ENCODE peak calls at places on chromosome 19, in six cellular contexts. H, F, M, L, O and V are unnamed samples.

GRCh38 chr19:21707065-21707464 is 60.3 kb downstream of the ZNF100 start:
- DNase-seq in O (no peak), M (no peak), H (no peak), F (no peak), L (no peak), V (no peak)

GRCh38 chr19:10408511-10409291 is 5.4 kb upstream of the CDC37 start:
- DNase-seq in L (no peak), O (no peak), M (no peak), H (no peak), F (no peak), V (peak; percentile 97)

GRCh38 chr19:49415810-49416200 is 7.4 kb downstream of the PTH2 start:
- DNase-seq in H (no peak), O (no peak), L (no peak), F (no peak), M (no peak), V (peak; percentile 65)

GRCh38 chr19:16637535-16637934 is 9.5 kb upstream of the MED26 start:
- DNase-seq in H (no peak), F (no peak), M (no peak), L (no peak), O (no peak), V (peak; percentile 56)

GRCh38 chr19:35120492-35120891 is 4.9 kb downstream of the FXYD3 start:
- DNase-seq in O (no peak), L (no peak), F (no peak), H (no peak), M (no peak), V (no peak)

GRCh38 chr19:56538761-56539263 is at the start of gene ZFP28:
- DNase-seq in F (no peak), L (no peak), O (no peak), M (no peak), H (no peak), V (no peak)

GRCh38 chr19:35114656-35115537 is 726 bp upstream of the FXYD3 start:
- DNase-seq in L (peak; percentile 81), O (peak; percentile 43), H (peak; percentile 95), M (no peak), F (peak; percentile 60), V (peak; percentile 43)

GRCh38 chr19:35365303-35365702 is 5.6 kb upstream of the GPR42 start:
- DNase-seq in F (no peak), M (no peak), L (no peak), O (no peak), H (no peak), V (no peak)

GRCh38 chr19:870963-871401 is 11.5 kb downstream of the CFD start:
- DNase-seq in F (no peak), M (no peak), L (no peak), H (no peak), O (no peak), V (no peak)

GRCh38 chr19:47707135-47707925 is 5.9 kb upstream of the EHD2 start:
- DNase-seq in O (peak; percentile 71), H (peak; percentile 76), M (peak; percentile 21), L (peak; percentile 89), F (peak; percentile 68), V (peak; percentile 95)

GRCh38 chr19:7823902-7824301 is 6.1 kb upstream of the EVI5L start:
- DNase-seq in M (no peak), F (no peak), H (no peak), L (no peak), O (no peak), V (no peak)

GRCh38 chr19:589693-590395 is at the start of gene HCN2:
- DNase-seq in M (no peak), L (peak; percentile 21), H (no peak), F (no peak), O (no peak), V (no peak)

GRCh38 chr19:40691421-40692211 is 1.2 kb upstream of the NUMBL start:
- DNase-seq in F (no peak), O (no peak), L (peak; percentile 66), H (peak; percentile 53), M (no peak), V (peak; percentile 37)

GRCh38 chr19:20503536-20503935 is 62.0 kb downstream of the ZNF737 start:
- DNase-seq in F (no peak), M (no peak), L (no peak), H (no peak), O (no peak), V (no peak)

GRCh38 chr19:17184381-17184841 is 30.7 kb upstream of the USE1 start:
- DNase-seq in H (no peak), F (no peak), L (no peak), M (no peak), O (no peak), V (no peak)

GRCh38 chr19:43318203-43318602 is 35.3 kb upstream of the CD177 start:
- DNase-seq in O (no peak), F (no peak), L (no peak), M (no peak), H (no peak), V (no peak)

GRCh38 chr19:36573948-36574726 is 1.0 kb upstream of the ZNF529 start:
- DNase-seq in H (no peak), M (no peak), F (peak; percentile 49), O (peak; percentile 13), L (peak; percentile 9), V (no peak)

GRCh38 chr19:18940791-18941627 is at the start of gene HOMER3:
- DNase-seq in M (no peak), H (peak; percentile 79), L (peak; percentile 85), F (peak; percentile 20), O (no peak), V (peak; percentile 74)

GRCh38 chr19:10450853-10451609 is 30.7 kb downstream of the PDE4A start:
- DNase-seq in L (peak; percentile 98), O (no peak), M (no peak), H (peak; percentile 34), F (no peak), V (peak; percentile 75)

GRCh38 chr19:13611596-13611995 is 105.3 kb upstream of the CACNA1A start:
- DNase-seq in M (no peak), H (no peak), O (no peak), F (no peak), L (no peak), V (no peak)

GRCh38 chr19:13619203-13619632 is 112.9 kb upstream of the CACNA1A start:
- DNase-seq in M (no peak), H (no peak), O (no peak), L (no peak), F (no peak), V (no peak)

GRCh38 chr19:13615890-13616289 is 109.6 kb upstream of the CACNA1A start:
- DNase-seq in L (no peak), M (no peak), O (no peak), H (no peak), F (no peak), V (no peak)

GRCh38 chr19:13610042-13610691 is 103.9 kb upstream of the CACNA1A start:
- DNase-seq in H (no peak), O (no peak), M (no peak), L (peak; percentile 7), F (no peak), V (no peak)

DNA sequence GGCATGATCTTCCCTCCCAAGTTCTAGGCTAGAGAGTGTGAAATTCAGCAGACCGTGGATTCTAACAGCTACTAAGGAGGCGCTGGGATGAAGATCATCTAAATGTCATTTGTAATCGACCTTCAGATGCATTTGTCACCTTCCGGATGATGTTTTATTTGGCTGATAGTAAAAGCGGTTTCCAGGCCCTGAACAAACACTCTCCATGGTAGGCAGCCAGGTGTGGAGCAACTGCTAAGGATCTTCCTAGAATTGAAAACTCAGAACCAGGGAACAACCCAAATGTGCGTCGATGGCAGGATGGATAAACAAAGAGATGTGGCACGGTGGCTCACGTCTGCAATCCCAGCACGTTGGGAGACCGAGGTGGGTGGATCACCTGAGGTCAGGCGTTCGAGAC is 107.2 kb upstream of the CACNA1A start:
- DNase-seq in H (no peak), M (no peak), O (no peak), F (no peak), L (no peak), V (no peak)
- TF ChIP-seq MYC in H (no peak), M (no peak), O (no peak), F (no peak), L (no peak), V (no peak)

GRCh38 chr19:34067861-34068271 is 104.4 kb upstream of the LSM14A start:
- DNase-seq in F (no peak), M (no peak), L (no peak), O (no peak), H (peak; percentile 89), V (no peak)
- TF ChIP-seq MYC in F (no peak), M (no peak), L (no peak), O (no peak), H (no peak), V (no peak)

DNA sequence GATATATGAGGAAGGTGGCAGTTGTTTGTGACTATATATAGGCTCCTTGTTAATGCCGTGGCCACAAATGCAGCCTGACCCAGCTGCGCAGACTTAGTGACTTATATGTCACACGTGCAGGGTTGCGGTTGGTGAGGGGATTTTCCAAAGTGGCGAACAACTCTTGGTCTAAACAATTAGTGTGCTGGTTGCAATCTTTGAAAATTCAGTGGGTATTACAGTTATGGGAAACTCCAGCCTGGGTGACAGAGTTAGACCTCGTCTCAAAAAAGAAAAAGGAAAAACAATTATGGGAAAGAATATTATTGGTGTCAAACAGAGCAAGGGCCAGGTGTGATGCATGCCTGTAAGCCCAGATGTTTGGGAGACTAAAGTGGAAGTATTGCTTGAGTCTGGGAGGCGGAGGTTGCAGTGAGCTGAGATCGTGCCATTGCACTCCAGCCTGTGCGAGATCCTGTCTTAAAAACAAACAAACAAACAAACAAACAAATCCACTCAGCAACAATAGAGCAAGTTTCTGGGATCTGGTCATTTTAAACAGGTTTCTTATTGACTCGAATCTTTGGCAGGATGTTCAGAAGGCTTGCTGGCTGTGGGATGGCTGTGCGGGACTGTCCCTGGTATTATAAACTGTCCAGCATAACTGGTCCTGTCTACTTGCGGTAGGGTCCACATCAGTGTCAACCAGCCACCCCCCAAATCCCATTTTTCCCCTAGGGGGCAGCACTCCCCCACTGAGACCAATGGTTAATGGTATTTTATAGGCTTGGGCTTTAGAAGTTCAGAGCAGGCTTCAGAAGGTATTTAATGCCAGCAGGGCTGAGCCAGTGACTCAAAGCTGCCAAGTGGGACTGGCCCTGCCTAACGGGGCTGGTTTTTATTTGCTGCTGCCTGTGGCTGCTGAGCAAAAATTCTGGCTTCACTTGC is 15.4 kb downstream of the RELB start:
- DNase-seq in H (peak; percentile 82), O (peak; percentile 78), F (peak; percentile 74), L (peak; percentile 80), M (peak; percentile 94), V (peak; percentile 70)
- TF ChIP-seq MYC in H (no peak), O (no peak), F (no peak), L (no peak), M (no peak), V (no peak)

DNA sequence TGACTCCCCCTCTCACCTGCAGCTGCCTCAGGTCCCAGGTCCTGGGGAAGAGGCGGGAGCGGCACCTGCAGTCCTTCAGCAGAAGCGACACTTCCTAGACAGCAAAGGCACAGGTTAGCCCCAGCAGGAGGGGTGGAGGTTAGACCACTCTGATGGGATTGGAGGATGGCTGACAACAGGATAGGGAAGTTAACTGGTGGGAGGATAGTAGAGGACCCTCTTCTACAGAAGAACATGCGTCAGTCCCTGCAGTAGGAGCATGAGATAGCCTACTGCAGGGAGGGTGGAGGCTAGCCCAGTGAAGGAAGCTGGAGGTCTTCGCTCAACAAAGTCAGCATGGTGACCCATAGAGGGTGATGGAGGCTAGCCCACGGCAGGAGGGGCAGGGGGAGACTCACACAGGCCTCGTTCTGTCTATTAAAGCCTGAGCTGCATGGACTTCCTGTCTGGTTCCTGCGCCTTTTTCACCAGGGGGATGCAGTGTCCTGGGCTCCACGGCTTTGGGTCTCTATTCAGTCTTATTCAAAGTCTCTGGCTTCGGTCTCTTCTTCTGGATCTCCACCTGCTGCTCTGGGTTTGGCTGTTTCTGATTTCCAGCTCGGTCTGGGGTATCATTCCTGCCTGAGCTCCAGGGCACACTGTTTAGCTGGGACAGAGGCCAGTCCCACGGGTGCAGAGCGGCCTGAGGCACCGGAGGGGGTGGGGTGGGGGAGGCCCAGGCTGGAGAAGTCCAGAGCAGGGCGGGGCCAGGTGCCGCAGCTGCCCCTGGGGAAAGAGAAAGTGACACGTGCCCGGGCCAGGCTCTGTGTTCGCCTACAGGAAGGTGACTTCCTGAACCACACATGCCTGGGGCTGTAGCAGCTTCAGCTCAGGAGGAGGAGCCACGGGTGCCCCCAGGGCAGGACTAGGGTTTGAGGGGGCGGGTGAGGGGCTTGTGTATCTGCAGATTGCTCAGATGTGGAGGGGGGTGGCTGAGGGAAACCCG is 7.3 kb downstream of the IFNL3 start:
- DNase-seq in M (peak; percentile 45), L (peak; percentile 55), F (no peak), H (no peak), O (peak; percentile 45), V (peak; percentile 51)
- TF ChIP-seq MYC in M (no peak), L (no peak), F (no peak), H (no peak), O (peak; percentile 21), V (no peak)